ENCODE peak calls at places on chromosomes 12 and 14, in five cellular contexts. E, U, M, Y and T are unnamed samples.

GRCh38 chr12:95700316-95700785 is 90.2 kb downstream of the NTN4 start:
- DNase-seq in E (no peak), U (peak), M (no peak), Y (peak), T (peak)

GRCh38 chr12:84910549-84911241 is 1.9 kb downstream of the SLC6A15 start:
- DNase-seq in E (no peak), U (no peak), M (no peak), Y (peak), T (no peak)

GRCh38 chr12:111598637-111599458 is at the start of gene ATXN2:
- DNase-seq in E (peak), U (no peak), M (no peak), Y (peak), T (peak)

GRCh38 chr12:64895541-64895940 is 71.1 kb downstream of the TBC1D30 start:
- DNase-seq in E (no peak), U (peak), M (no peak), Y (peak), T (no peak)

GRCh38 chr12:12592930-12593329 is 18.7 kb upstream of the CREBL2 start:
- DNase-seq in E (no peak), U (peak), M (no peak), Y (peak), T (peak)

GRCh38 chr14:57392830-57393229 is 2.4 kb downstream of the NAA30 start:
- DNase-seq in E (no peak), U (no peak), M (no peak), Y (no peak), T (no peak)

GRCh38 chr12:46390304-46390703 is 17.7 kb upstream of the SLC38A2 start:
- DNase-seq in E (no peak), U (no peak), M (no peak), Y (peak), T (no peak)

GRCh38 chr14:91614187-91614586 is 104.1 kb upstream of the PPP4R3A start:
- DNase-seq in E (no peak), U (peak), M (no peak), Y (no peak), T (no peak)

GRCh38 chr12:124422570-124423523 is 128.0 kb downstream of the RFLNA start:
- DNase-seq in E (no peak), U (peak), M (no peak), Y (peak), T (no peak)

GRCh38 chr14:92690171-92691011 is 58.0 kb downstream of the LGMN start:
- DNase-seq in E (no peak), U (peak), M (no peak), Y (peak), T (peak)

GRCh38 chr14:100547633-100548294 is 39.5 kb downstream of the BEGAIN start:
- DNase-seq in E (no peak), U (peak), M (no peak), Y (no peak), T (peak)

GRCh38 chr14:39113685-39114072 is 444 bp upstream of the GEMIN2 start:
- DNase-seq in E (no peak), U (no peak), M (no peak), Y (no peak), T (no peak)

GRCh38 chr12:121214855-121215745 is 5.2 kb downstream of the P2RX4 start:
- DNase-seq in E (no peak), U (peak), M (no peak), Y (peak), T (peak)

GRCh38 chr12:54058189-54058917 is 4.7 kb downstream of the HOXC4 start:
- DNase-seq in E (no peak), U (no peak), M (no peak), Y (no peak), T (no peak)

GRCh38 chr12:110906088-110906487 is 14.3 kb downstream of the MYL2 start:
- DNase-seq in E (no peak), U (no peak), M (no peak), Y (no peak), T (no peak)

GRCh38 chr12:14258468-14258947 is 107.0 kb upstream of the ATF7IP start:
- DNase-seq in E (no peak), U (peak), M (no peak), Y (no peak), T (no peak)
- H4K91ac ChIP-seq in E (peak), U (peak), M (peak), Y (peak), T (peak)

GRCh38 chr12:92035477-92035876 is 110.2 kb downstream of the BTG1 start:
- DNase-seq in E (no peak), U (no peak), M (no peak), Y (no peak), T (no peak)
- H3K4me3 ChIP-seq in E (no peak), U (no peak), M (no peak), Y (no peak), T (no peak)

DNA sequence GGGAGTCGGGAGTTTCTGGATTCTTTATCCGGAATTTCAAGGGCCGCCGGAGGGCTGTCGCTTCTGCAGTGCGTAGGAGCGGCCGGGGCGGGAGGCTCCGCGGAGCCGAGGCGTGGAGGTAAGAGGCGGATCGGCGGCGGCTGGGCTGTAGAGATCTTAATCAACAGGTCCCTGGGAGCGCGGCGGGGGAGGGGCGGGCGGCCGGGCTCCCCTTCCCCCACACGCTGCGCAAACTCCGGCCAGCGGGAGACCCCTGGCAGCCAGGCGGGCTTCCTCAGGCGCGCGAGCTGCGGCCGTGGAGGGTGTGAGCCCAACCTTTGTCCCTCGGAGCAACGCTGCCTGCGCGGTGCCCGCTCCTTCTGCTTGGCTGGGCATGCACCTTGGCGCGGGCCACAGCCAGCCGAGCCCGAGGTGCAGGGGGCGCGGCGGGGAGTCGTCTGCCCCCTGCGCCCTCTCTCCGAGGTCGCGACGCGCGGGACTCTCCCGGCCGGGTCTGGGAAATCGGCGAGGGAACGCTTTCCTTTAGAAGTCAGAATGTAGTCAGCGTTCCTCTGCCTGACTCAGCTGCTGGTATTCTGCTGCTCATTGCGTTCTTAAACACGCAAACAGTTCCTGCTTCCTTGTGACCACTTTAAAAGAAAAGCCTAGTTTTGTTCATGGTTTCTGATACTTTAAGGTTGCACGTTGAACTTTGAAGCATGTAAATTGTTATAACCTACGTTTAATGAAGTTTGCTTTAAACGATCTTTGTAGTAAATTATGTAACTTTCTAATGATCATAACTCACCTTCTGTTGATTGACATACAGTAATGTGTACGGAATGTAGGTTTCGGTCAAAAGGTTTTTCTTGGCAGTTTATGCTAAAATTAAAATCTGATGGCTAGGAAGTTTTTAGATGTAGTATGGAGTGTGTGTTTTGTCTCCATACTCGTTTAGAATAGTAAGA is at the start of gene PALS1:
- DNase-seq in E (no peak), U (peak), M (peak), Y (peak), T (peak)
- H4K91ac ChIP-seq in E (peak), U (peak), M (peak), Y (peak), T (peak)

GRCh38 chr14:55454264-55455151 is 14.1 kb upstream of the TBPL2 start:
- DNase-seq in E (no peak), U (peak), M (peak), Y (peak), T (peak)
- H3K4me3 ChIP-seq in E (no peak), U (no peak), M (no peak), Y (no peak), T (no peak)

DNA sequence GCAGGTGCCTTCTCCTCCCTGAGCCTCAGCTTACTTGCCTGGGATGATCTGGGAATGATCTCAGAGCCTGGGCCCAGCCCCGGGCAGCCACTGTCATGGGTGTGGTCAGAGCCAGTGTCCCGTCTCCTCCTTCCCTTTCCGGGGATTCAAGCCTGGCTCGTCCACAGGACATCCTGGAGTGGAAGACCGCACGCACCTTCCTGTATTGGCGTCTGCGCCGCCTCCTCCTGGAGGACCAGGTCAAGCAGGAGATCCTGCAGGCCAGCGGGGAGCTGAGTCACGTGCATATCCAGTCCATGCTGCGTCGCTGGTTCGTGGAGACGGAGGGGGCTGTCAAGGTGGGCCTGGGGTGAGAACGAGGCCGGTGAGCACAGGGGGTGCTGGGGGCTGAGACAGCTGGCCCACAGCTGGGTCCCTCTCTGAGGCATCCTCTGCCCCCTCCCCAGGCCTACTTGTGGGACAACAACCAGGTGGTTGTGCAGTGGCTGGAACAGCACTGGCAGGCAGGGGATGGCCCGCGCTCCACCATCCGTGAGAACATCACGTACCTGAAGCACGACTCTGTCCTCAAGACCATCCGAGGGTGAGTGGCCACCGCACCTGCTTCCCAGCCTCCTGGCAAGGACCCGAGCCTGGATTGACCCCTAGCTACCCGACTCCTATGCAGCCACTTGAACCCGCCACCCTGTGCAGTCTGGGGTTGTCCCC is 44.0 kb downstream of the FOXN4 start:
- DNase-seq in E (no peak), U (no peak), M (no peak), Y (no peak), T (no peak)
- H4K91ac ChIP-seq in E (no peak), U (no peak), M (peak), Y (no peak), T (no peak)